ENCODE peak calls at places on chromosomes 6 and 20, in five cellular contexts. T is Peyer's patch; O is CD4-positive, alpha-beta T cell; Y is central memory CD4-positive, alpha-beta T cell; H is activated T-cell treated with anti-CD3 and anti-CD28 coated beads, Interleukin-2, amount 50 U/mL, for 48 hours. D is an unnamed sample.
A peak's percentile ranks its signal among the peaks of the same experiment; 100 is the strongest.

GRCh38 chr20:51654060-51654459 is 111.5 kb upstream of the NFATC2 start:
- DNase-seq in T (no peak), O (no peak), Y (no peak), H (no peak), D (no peak)

GRCh38 chr6:30885481-30885998 is 1.2 kb downstream of the DDR1 start:
- DNase-seq in T (peak; percentile 62), O (no peak), Y (no peak), H (peak; percentile 27), D (no peak)

GRCh38 chr6:87702589-87702945 is 534 bp upstream of the AKIRIN2 start:
- DNase-seq in T (no peak), O (no peak), Y (no peak), H (no peak), D (no peak)

GRCh38 chr6:36559394-36559793 is 12.1 kb upstream of the STK38 start:
- DNase-seq in T (no peak), O (no peak), Y (no peak), H (no peak), D (no peak)

GRCh38 chr6:158751842-158752424 is 67.2 kb downstream of the EZR start:
- DNase-seq in T (peak; percentile 92), O (no peak), Y (no peak), H (no peak), D (no peak)

GRCh38 chr6:125170376-125170775 is 16.8 kb downstream of the TPD52L1 start:
- DNase-seq in T (no peak), O (no peak), Y (no peak), H (no peak), D (no peak)

GRCh38 chr6:157087974-157088373 is 235.3 kb downstream of the TMEM242 start:
- DNase-seq in T (no peak), O (no peak), Y (no peak), H (no peak), D (no peak)

GRCh38 chr20:33516882-33517281 is 27.0 kb downstream of the CBFA2T2 start:
- DNase-seq in T (no peak), O (no peak), Y (no peak), H (no peak), D (no peak)

GRCh38 chr20:21353236-21353635 is 44.1 kb downstream of the NKX2-4 start:
- DNase-seq in T (no peak), O (no peak), Y (no peak), H (no peak), D (no peak)

GRCh38 chr20:51687630-51688029 is 80.6 kb downstream of the ATP9A start:
- DNase-seq in T (no peak), O (no peak), Y (no peak), H (no peak), D (no peak)

GRCh38 chr20:5168582-5169396 is 42.0 kb downstream of the CDS2 start:
- DNase-seq in T (no peak), O (no peak), Y (no peak), H (no peak), D (no peak)

GRCh38 chr20:62027116-62027515 is 38.6 kb downstream of the TAF4 start:
- DNase-seq in T (no peak), O (no peak), Y (no peak), H (no peak), D (no peak)

GRCh38 chr6:11021714-11022113 is 22.4 kb downstream of the ELOVL2 start:
- DNase-seq in T (no peak), O (no peak), Y (no peak), H (no peak), D (no peak)

GRCh38 chr6:50610562-50610961 is 102.8 kb upstream of the TFAP2D start:
- DNase-seq in T (no peak), O (no peak), Y (no peak), H (no peak), D (no peak)

GRCh38 chr20:48283470-48284110 is 498.3 kb upstream of the SULF2 start:
- DNase-seq in T (peak; percentile 61), O (no peak), Y (no peak), H (no peak), D (no peak)

GRCh38 chr6:68994561-68994960 is 359.5 kb downstream of the ADGRB3 start:
- DNase-seq in T (no peak), O (no peak), Y (no peak), H (no peak), D (no peak)

GRCh38 chr6:73854998-73855718 is 159.2 kb downstream of the CD109 start:
- DNase-seq in T (no peak), O (no peak), Y (peak; percentile 35), H (no peak), D (peak; percentile 52)

GRCh38 chr6:51570168-51570921 is 517.1 kb downstream of the PKHD1 start:
- DNase-seq in T (no peak), O (no peak), Y (no peak), H (no peak), D (no peak)

GRCh38 chr20:6184086-6184485 is 61.3 kb upstream of the FERMT1 start:
- DNase-seq in T (no peak), O (no peak), Y (no peak), H (no peak), D (no peak)